ENCODE peak calls at places on chromosome 21, in four cellular contexts. E, A, H and I are unnamed samples.
A peak's percentile ranks its signal among the peaks of the same experiment; 100 is the strongest.

GRCh38 chr21:33123396-33124120 is 53.6 kb downstream of the OLIG1 start:
- DNase-seq in E (no peak), A (no peak), H (no peak), I (no peak)

GRCh38 chr21:26280715-26281310 is 110.2 kb upstream of the APP start:
- DNase-seq in E (no peak), A (no peak), H (no peak), I (no peak)

GRCh38 chr21:44407493-44407892 is 47.8 kb upstream of the LRRC3 start:
- DNase-seq in E (no peak), A (peak; percentile 45), H (no peak), I (no peak)

GRCh38 chr21:46605759-46606426 is 1.0 kb upstream of the S100B start:
- DNase-seq in E (no peak), A (peak; percentile 71), H (no peak), I (no peak)

GRCh38 chr21:30206551-30207251 is 9.2 kb downstream of the CLDN8 start:
- DNase-seq in E (no peak), A (no peak), H (no peak), I (no peak)

GRCh38 chr21:43311303-43311817 is 115.6 kb downstream of the SIK1 start:
- DNase-seq in E (no peak), A (no peak), H (no peak), I (no peak)

GRCh38 chr21:45003331-45004058 is 63.7 kb downstream of the SLX9 start:
- DNase-seq in E (no peak), A (no peak), H (no peak), I (no peak)

GRCh38 chr21:42315296-42315891 is at the start of gene TFF3:
- DNase-seq in E (peak; percentile 63), A (no peak), H (no peak), I (no peak)

GRCh38 chr21:35217504-35218060 is 168.5 kb upstream of the RUNX1 start:
- DNase-seq in E (no peak), A (no peak), H (no peak), I (peak; percentile 88)

GRCh38 chr21:42684109-42684916 is 30.9 kb downstream of the PDE9A start:
- DNase-seq in E (no peak), A (no peak), H (no peak), I (no peak)

GRCh38 chr21:18387994-18388393 is 15.6 kb downstream of the TMPRSS15 start:
- DNase-seq in E (no peak), A (no peak), H (no peak), I (no peak)

GRCh38 chr21:24590261-24590660 is 1017.0 kb downstream of the MRPL39 start:
- DNase-seq in E (no peak), A (no peak), H (no peak), I (no peak)

GRCh38 chr21:35995522-35996088 is 64.7 kb downstream of the SETD4 start:
- DNase-seq in E (no peak), A (no peak), H (no peak), I (no peak)

GRCh38 chr21:36120304-36120902 is 14.5 kb upstream of the CBR3 start:
- DNase-seq in E (no peak), A (no peak), H (no peak), I (no peak)